ENCODE peak calls at places on chromosomes 1 and 21, in six cellular contexts. M is CD8-positive, alpha-beta T cell; Y is ELR; F is Daoy; X is NCI-H1930; R is HS-5. Z is an unnamed sample.

GRCh38 chr1:27445177-27445936 is 44.6 kb downstream of the WASF2 start:
- DNase-seq in M (no peak), Y (no peak), F (no peak), X (no peak), R (no peak), Z (no peak)

GRCh38 chr1:30253807-30254440 is 469.5 kb downstream of the MATN1 start:
- DNase-seq in M (no peak), Y (no peak), F (peak; percentile 74), X (no peak), R (no peak), Z (no peak)

GRCh38 chr1:163298340-163298739 is 23.4 kb upstream of the NUF2 start:
- DNase-seq in M (no peak), Y (no peak), F (no peak), X (no peak), R (no peak), Z (no peak)

GRCh38 chr1:42922687-42923366 is 35.8 kb downstream of the SLC2A1 start:
- DNase-seq in M (no peak), Y (peak; percentile 88), F (peak; percentile 83), X (peak; percentile 32), R (peak; percentile 58), Z (peak; percentile 66)

GRCh38 chr1:174875306-174875705 is 124.4 kb upstream of the CACYBP start:
- DNase-seq in M (no peak), Y (no peak), F (no peak), X (peak; percentile 80), R (no peak), Z (no peak)

GRCh38 chr21:25870084-25870483 is 135.3 kb downstream of the GABPA start:
- DNase-seq in M (no peak), Y (no peak), F (no peak), X (no peak), R (no peak), Z (no peak)

GRCh38 chr1:156752843-156753486 is 1.5 kb upstream of the HDGF start:
- DNase-seq in M (no peak), Y (no peak), F (no peak), X (no peak), R (no peak), Z (no peak)

GRCh38 chr1:36359911-36360310 is 25.8 kb downstream of the STK40 start:
- DNase-seq in M (no peak), Y (peak; percentile 52), F (no peak), X (no peak), R (no peak), Z (no peak)

GRCh38 chr1:221268295-221268694 is 389.1 kb downstream of the HLX start:
- DNase-seq in M (no peak), Y (peak; percentile 78), F (peak; percentile 67), X (no peak), R (peak; percentile 73), Z (no peak)

GRCh38 chr1:11833497-11833896 is 14.1 kb downstream of the NPPA start:
- DNase-seq in M (no peak), Y (no peak), F (no peak), X (no peak), R (no peak), Z (no peak)

GRCh38 chr21:44082648-44083436 is 24.4 kb upstream of the PWP2 start:
- DNase-seq in M (no peak), Y (no peak), F (no peak), X (no peak), R (no peak), Z (no peak)

GRCh38 chr1:2046225-2046917 is 3.8 kb upstream of the PRKCZ start:
- DNase-seq in M (no peak), Y (peak; percentile 17), F (peak; percentile 79), X (peak; percentile 20), R (no peak), Z (peak; percentile 9)

GRCh38 chr1:147636314-147636713 is 34.0 kb downstream of the ACP6 start:
- DNase-seq in M (no peak), Y (no peak), F (no peak), X (no peak), R (no peak), Z (no peak)

GRCh38 chr1:193540511-193540910 is 354.1 kb upstream of the B3GALT2 start:
- DNase-seq in M (no peak), Y (no peak), F (no peak), X (no peak), R (no peak), Z (no peak)

GRCh38 chr21:45769896-45770295 is 126.4 kb downstream of the PCBP3 start:
- DNase-seq in M (no peak), Y (no peak), F (no peak), X (no peak), R (no peak), Z (no peak)

GRCh38 chr1:186634511-186634910 is 45.7 kb downstream of the PTGS2 start:
- DNase-seq in M (no peak), Y (no peak), F (no peak), X (no peak), R (no peak), Z (no peak)

GRCh38 chr1:179017383-179018326 is 8.0 kb upstream of the FAM20B start:
- DNase-seq in M (no peak), Y (peak; percentile 66), F (peak; percentile 57), X (no peak), R (no peak), Z (no peak)

GRCh38 chr1:181676269-181676668 is 193.0 kb downstream of the CACNA1E start:
- DNase-seq in M (no peak), Y (peak; percentile 33), F (peak; percentile 14), X (no peak), R (no peak), Z (peak; percentile 21)

GRCh38 chr21:38979271-38980196 is 173.8 kb downstream of the ETS2 start:
- DNase-seq in M (no peak), Y (peak; percentile 43), F (no peak), X (no peak), R (no peak), Z (peak; percentile 21)

GRCh38 chr1:26848499-26848898 is 14.4 kb upstream of the SFN start:
- DNase-seq in M (no peak), Y (no peak), F (no peak), X (no peak), R (no peak), Z (no peak)

GRCh38 chr1:81998165-81998564 is 197.4 kb downstream of the ADGRL2 start:
- DNase-seq in M (no peak), Y (no peak), F (no peak), X (no peak), R (no peak), Z (no peak)

GRCh38 chr1:230270185-230270939 is 155.8 kb downstream of the PGBD5 start:
- DNase-seq in M (no peak), Y (no peak), F (peak; percentile 55), X (no peak), R (no peak), Z (peak; percentile 43)

GRCh38 chr1:168019407-168019806 is 82.5 kb upstream of the MPC2 start:
- DNase-seq in M (no peak), Y (peak; percentile 5), F (no peak), X (no peak), R (no peak), Z (no peak)

GRCh38 chr1:156804572-156805243 is 11.9 kb downstream of the SH2D2A start:
- DNase-seq in M (no peak), Y (no peak), F (peak; percentile 40), X (no peak), R (no peak), Z (peak; percentile 53)

GRCh38 chr1:205775015-205775716 is at the start of gene RAB29:
- DNase-seq in M (peak; percentile 71), Y (peak; percentile 86), F (peak; percentile 85), X (peak; percentile 56), R (peak; percentile 64), Z (peak; percentile 70)

GRCh38 chr21:20729376-20729775 is 268.8 kb upstream of the NCAM2 start:
- DNase-seq in M (no peak), Y (peak; percentile 11), F (no peak), X (no peak), R (no peak), Z (no peak)